ENCODE peak calls at places on chromosomes 5 and 9, in four cellular contexts. G is K562, Q is SK-N-SH, X is WTC11. P is an unnamed sample.

GRCh38 chr9:37466037-37466709 is 923 bp upstream of the ZBTB5 start:
- DNase-seq in G (peak), Q (peak), X (peak), P (peak)

GRCh38 chr5:132405646-132406045 is 36.1 kb downstream of the SLC22A5 start:
- DNase-seq in G (no peak), Q (no peak), X (no peak), P (no peak)

GRCh38 chr9:120490888-120491595 is 88.9 kb downstream of the CDK5RAP2 start:
- DNase-seq in G (no peak), Q (no peak), X (no peak), P (no peak)

GRCh38 chr5:54337523-54337922 is 27.1 kb upstream of the ARL15 start:
- DNase-seq in G (no peak), Q (no peak), X (no peak), P (no peak)

GRCh38 chr5:95727764-95728191 is 3.4 kb upstream of the RHOBTB3 start:
- DNase-seq in G (no peak), Q (peak), X (no peak), P (no peak)

GRCh38 chr9:126587187-126588185 is 26.2 kb upstream of the LMX1B start:
- DNase-seq in G (no peak), Q (no peak), X (peak), P (no peak)

GRCh38 chr5:129097498-129098296 is 3.1 kb downstream of the ISOC1 start:
- DNase-seq in G (no peak), Q (no peak), X (no peak), P (no peak)

GRCh38 chr5:81426347-81426746 is 32.4 kb upstream of the ACOT12 start:
- DNase-seq in G (no peak), Q (no peak), X (no peak), P (no peak)

GRCh38 chr9:93909242-93909616 is 45.9 kb downstream of the BARX1 start:
- DNase-seq in G (no peak), Q (no peak), X (no peak), P (no peak)

GRCh38 chr5:109953821-109954220 is 264.1 kb downstream of the MAN2A1 start:
- DNase-seq in G (no peak), Q (no peak), X (no peak), P (no peak)

GRCh38 chr9:127977877-127978647 is 2.7 kb downstream of the EEIG1 start:
- DNase-seq in G (peak), Q (no peak), X (peak), P (no peak)

GRCh38 chr5:123429993-123430392 is 6.8 kb upstream of the CEP120 start:
- DNase-seq in G (no peak), Q (no peak), X (no peak), P (no peak)

GRCh38 chr9:130931508-130932150 is 7.4 kb downstream of the FIBCD1 start:
- DNase-seq in G (peak), Q (no peak), X (no peak), P (no peak)

GRCh38 chr9:113955076-113955752 is 79.1 kb downstream of the ZNF618 start:
- DNase-seq in G (no peak), Q (no peak), X (no peak), P (no peak)

GRCh38 chr5:42759456-42759855 is 2.8 kb downstream of the CCDC152 start:
- DNase-seq in G (no peak), Q (no peak), X (no peak), P (no peak)

GRCh38 chr5:107853696-107854095 is 183.0 kb upstream of the EFNA5 start:
- DNase-seq in G (no peak), Q (no peak), X (no peak), P (no peak)

GRCh38 chr5:14706615-14707021 is 42.1 kb downstream of the OTULIN start:
- DNase-seq in G (no peak), Q (peak), X (no peak), P (no peak)

GRCh38 chr9:91746904-91747303 is 203.1 kb downstream of the ROR2 start:
- DNase-seq in G (peak), Q (no peak), X (no peak), P (no peak)

GRCh38 chr5:154837009-154837881 is 13.2 kb downstream of the FAXDC2 start:
- DNase-seq in G (no peak), Q (no peak), X (no peak), P (no peak)

GRCh38 chr5:37554938-37555337 is 175.8 kb downstream of the WDR70 start:
- DNase-seq in G (peak), Q (peak), X (no peak), P (no peak)

GRCh38 chr9:113216406-113216805 is 4.7 kb downstream of the FKBP15 start:
- DNase-seq in G (no peak), Q (no peak), X (no peak), P (no peak)

GRCh38 chr9:116361558-116361957 is 208.0 kb downstream of the PAPPA start:
- DNase-seq in G (no peak), Q (no peak), X (no peak), P (no peak)

GRCh38 chr9:20618361-20618799 is 3.9 kb downstream of the MLLT3 start:
- DNase-seq in G (no peak), Q (no peak), X (no peak), P (no peak)

GRCh38 chr9:129487658-129488483 is 133.0 kb downstream of the C9orf50 start:
- DNase-seq in G (peak), Q (no peak), X (peak), P (no peak)

GRCh38 chr9:14428781-14429230 is 114.9 kb upstream of the NFIB start:
- DNase-seq in G (peak), Q (peak), X (peak), P (peak)

GRCh38 chr5:29079771-29080170 is 2041.4 kb upstream of the CDH9 start:
- DNase-seq in G (peak), Q (peak), X (peak), P (peak)

GRCh38 chr5:137935190-137935589 is 45.9 kb downstream of the PKD2L2 start:
- DNase-seq in G (no peak), Q (no peak), X (no peak), P (no peak)

GRCh38 chr9:113650207-113651131 is 186.9 kb downstream of the RGS3 start:
- DNase-seq in G (no peak), Q (no peak), X (peak), P (no peak)

GRCh38 chr5:181188700-181189362 is 16.2 kb downstream of the TRIM7 start:
- DNase-seq in G (peak), Q (peak), X (peak), P (peak)

GRCh38 chr5:45113726-45114125 is 305.0 kb downstream of the MRPS30 start:
- DNase-seq in G (no peak), Q (no peak), X (no peak), P (no peak)

GRCh38 chr5:167982-168660 is 23.2 kb upstream of the LRRC14B start:
- DNase-seq in G (no peak), Q (no peak), X (peak), P (no peak)

GRCh38 chr9:91131433-91131839 is 230.3 kb downstream of the AUH start:
- DNase-seq in G (no peak), Q (no peak), X (no peak), P (no peak)

GRCh38 chr5:143648696-143649095 is 163.3 kb upstream of the HMHB1 start:
- DNase-seq in G (peak), Q (peak), X (no peak), P (peak)
- TF ChIP-seq CTCF in G (peak), Q (peak), X (no peak), P (no peak)

DNA sequence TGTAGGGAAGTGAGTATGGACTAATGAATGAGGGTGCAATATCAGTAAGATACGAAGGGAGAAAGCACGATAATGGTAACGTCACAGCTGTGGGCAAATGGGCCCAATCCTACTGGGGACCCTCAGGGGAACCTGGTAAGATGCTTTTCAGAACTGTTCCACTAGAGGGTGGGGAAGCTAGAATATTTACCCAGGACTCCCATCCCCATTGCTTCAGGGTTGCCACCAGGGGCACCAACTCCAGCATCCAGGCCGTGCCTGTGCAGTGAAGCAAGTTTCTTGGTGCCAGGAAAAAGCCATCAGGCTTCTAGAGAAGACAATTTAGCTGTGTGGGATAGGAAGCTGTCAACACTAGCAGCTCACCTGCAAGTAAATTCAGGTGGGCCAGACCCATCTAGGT is 409.3 kb downstream of the AGTPBP1 start:
- DNase-seq in G (peak), Q (peak), X (peak), P (peak)
- TF ChIP-seq TEAD4 in G (no peak), Q (no peak), X (no peak), P (no peak)

GRCh38 chr9:76092572-76092971 is 202.1 kb downstream of the PCSK5 start:
- DNase-seq in G (no peak), Q (no peak), X (no peak), P (no peak)

GRCh38 chr9:76099516-76099915 is 209.0 kb downstream of the PCSK5 start:
- DNase-seq in G (no peak), Q (no peak), X (no peak), P (no peak)

GRCh38 chr9:76090909-76091308 is 200.4 kb downstream of the PCSK5 start:
- DNase-seq in G (no peak), Q (no peak), X (peak), P (no peak)

GRCh38 chr9:76090330-76090729 is 199.9 kb downstream of the PCSK5 start:
- DNase-seq in G (no peak), Q (no peak), X (no peak), P (no peak)

DNA sequence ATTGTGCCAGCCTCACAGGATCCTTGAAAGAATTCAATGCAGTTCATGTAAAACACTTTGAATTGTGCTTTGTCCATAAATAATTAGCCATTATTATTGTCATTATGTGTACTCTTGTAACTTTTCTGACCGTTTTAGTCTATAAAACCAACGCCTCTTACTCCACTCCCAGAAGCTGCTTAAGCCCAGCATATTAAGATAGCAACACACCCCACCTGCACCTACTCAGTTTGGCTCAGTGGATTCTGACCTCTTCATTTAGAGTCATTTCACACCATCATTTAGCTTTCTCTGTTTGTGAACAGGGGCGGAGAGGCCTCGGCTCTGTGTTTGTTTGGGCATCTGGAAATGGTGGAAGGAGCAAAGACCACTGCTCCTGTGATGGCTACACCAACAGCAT is 205.1 kb downstream of the PCSK5 start:
- DNase-seq in G (no peak), Q (no peak), X (no peak), P (no peak)
- TF ChIP-seq CTCF in G (no peak), Q (no peak), X (no peak), P (no peak)

DNA sequence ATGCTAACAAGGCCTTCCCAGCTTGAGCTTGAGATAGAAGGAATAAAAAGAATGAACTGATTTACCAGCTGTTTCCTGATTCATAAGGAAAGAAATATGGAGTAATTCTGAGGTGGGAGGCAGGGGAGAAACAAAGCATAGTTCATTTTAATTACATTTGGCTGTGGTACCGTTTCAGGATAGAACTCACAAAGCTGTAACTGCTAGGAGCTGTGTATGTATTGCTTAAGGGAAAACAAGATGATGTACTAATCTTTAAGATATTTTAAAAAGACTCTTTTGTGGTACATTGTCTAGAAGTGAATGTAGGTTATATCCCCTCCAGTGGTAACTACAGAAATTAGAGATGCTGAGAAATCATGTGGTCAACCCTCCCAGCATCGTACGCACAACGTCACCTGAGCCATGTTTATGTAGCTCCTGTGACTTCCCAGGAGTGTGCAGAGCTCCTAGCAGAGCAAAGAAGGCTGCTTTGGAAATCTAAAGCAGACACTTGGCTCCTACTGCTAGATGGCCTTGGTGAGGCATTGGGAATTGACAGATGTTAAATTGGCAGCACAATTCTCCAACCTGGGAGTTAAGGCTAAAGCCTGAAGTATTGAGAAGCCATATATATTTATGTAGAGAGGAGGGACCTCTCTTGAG is 208.3 kb upstream of the VLDLR start:
- DNase-seq in G (no peak), Q (no peak), X (no peak), P (no peak)
- TF ChIP-seq TEAD4 in G (no peak), Q (no peak), X (no peak), P (no peak)

GRCh38 chr5:57302164-57302563 is 128.3 kb downstream of the GPBP1 start:
- DNase-seq in G (no peak), Q (no peak), X (no peak), P (no peak)
- TF ChIP-seq CTCF in G (no peak), Q (peak), X (no peak), P (no peak)

GRCh38 chr9:133955821-133956411 is 36.2 kb downstream of the VAV2 start:
- DNase-seq in G (no peak), Q (peak), X (peak), P (peak)
- TF ChIP-seq TEAD4 in G (no peak), Q (no peak), X (no peak), P (peak)

DNA sequence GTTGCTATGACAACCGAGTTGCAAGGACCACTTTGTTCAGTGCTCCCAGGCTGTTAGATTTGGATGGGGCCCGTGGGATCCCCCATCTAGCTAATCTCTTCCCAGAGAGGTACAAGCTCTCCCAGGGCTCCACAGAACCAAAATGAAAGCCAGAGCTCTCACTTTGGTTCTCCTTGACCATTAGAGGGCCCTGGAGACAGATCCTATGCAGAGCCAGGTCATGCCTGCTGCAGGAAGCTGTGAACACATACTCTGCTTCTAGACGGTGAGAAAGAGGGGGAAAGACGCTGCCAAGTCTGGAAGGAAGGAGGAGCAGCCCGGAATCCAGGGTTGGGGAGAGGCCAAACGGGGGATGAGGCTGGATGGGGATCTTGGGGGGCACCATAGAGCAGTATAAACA is 224.5 kb downstream of the GABBR2 start:
- DNase-seq in G (no peak), Q (no peak), X (no peak), P (no peak)
- TF ChIP-seq CTCF in G (no peak), Q (no peak), X (no peak), P (no peak)

GRCh38 chr9:76414656-76415055 is 20.4 kb upstream of the RFK start:
- DNase-seq in G (no peak), Q (no peak), X (no peak), P (no peak)
- TF ChIP-seq TEAD4 in G (no peak), Q (no peak), X (no peak), P (no peak)

P was measured in H1.